ENCODE peak calls at places on chromosome 16, in eight cellular contexts. One of them, this sample, is unnamed.

GRCh38 chr16:4496305-4496704 is 20.1 kb downstream of the HMOX2 start:
- DNase-seq in hypothalamus: no peak
- DNase-seq in anterior cingulate cortex: no peak
- DNase-seq in M059J: peak
- DNase-seq in astrocyte of the hippocampus: peak
- DNase-seq in amniotic stem cell: no peak
- DNase-seq in CD8-positive, alpha-beta T cell: no peak
- DNase-seq in ascending aorta: no peak
- DNase-seq in this sample: no peak

GRCh38 chr16:24723663-24724062 is 5.8 kb upstream of the TNRC6A start:
- DNase-seq in hypothalamus: no peak
- DNase-seq in anterior cingulate cortex: no peak
- DNase-seq in M059J: peak
- DNase-seq in astrocyte of the hippocampus: no peak
- DNase-seq in amniotic stem cell: no peak
- DNase-seq in CD8-positive, alpha-beta T cell: no peak
- DNase-seq in ascending aorta: no peak
- DNase-seq in this sample: no peak

GRCh38 chr16:85928411-85928820 is 29.5 kb downstream of the IRF8 start:
- DNase-seq in hypothalamus: no peak
- DNase-seq in anterior cingulate cortex: no peak
- DNase-seq in M059J: no peak
- DNase-seq in astrocyte of the hippocampus: no peak
- DNase-seq in amniotic stem cell: no peak
- DNase-seq in CD8-positive, alpha-beta T cell: no peak
- DNase-seq in ascending aorta: peak
- DNase-seq in this sample: no peak

GRCh38 chr16:21997693-21998480 is 3.0 kb downstream of the PDZD9 start:
- DNase-seq in hypothalamus: no peak
- DNase-seq in anterior cingulate cortex: no peak
- DNase-seq in M059J: no peak
- DNase-seq in astrocyte of the hippocampus: no peak
- DNase-seq in amniotic stem cell: no peak
- DNase-seq in CD8-positive, alpha-beta T cell: no peak
- DNase-seq in ascending aorta: no peak
- DNase-seq in this sample: no peak

GRCh38 chr16:75805946-75806345 is 79.7 kb upstream of the CPHXL start:
- DNase-seq in hypothalamus: no peak
- DNase-seq in anterior cingulate cortex: no peak
- DNase-seq in M059J: no peak
- DNase-seq in astrocyte of the hippocampus: no peak
- DNase-seq in amniotic stem cell: no peak
- DNase-seq in CD8-positive, alpha-beta T cell: no peak
- DNase-seq in ascending aorta: no peak
- DNase-seq in this sample: no peak

GRCh38 chr16:11050536-11050935 is 106.2 kb downstream of the CLEC16A start:
- DNase-seq in hypothalamus: no peak
- DNase-seq in anterior cingulate cortex: no peak
- DNase-seq in M059J: no peak
- DNase-seq in astrocyte of the hippocampus: no peak
- DNase-seq in amniotic stem cell: no peak
- DNase-seq in CD8-positive, alpha-beta T cell: no peak
- DNase-seq in ascending aorta: peak
- DNase-seq in this sample: no peak

GRCh38 chr16:75496546-75496945 is 1.3 kb upstream of the CHST6 start:
- DNase-seq in hypothalamus: no peak
- DNase-seq in anterior cingulate cortex: no peak
- DNase-seq in M059J: peak
- DNase-seq in astrocyte of the hippocampus: no peak
- DNase-seq in amniotic stem cell: no peak
- DNase-seq in CD8-positive, alpha-beta T cell: no peak
- DNase-seq in ascending aorta: no peak
- DNase-seq in this sample: no peak

GRCh38 chr16:84061236-84061830 is 18.7 kb upstream of the SLC38A8 start:
- DNase-seq in hypothalamus: no peak
- DNase-seq in anterior cingulate cortex: no peak
- DNase-seq in M059J: no peak
- DNase-seq in astrocyte of the hippocampus: no peak
- DNase-seq in amniotic stem cell: no peak
- DNase-seq in CD8-positive, alpha-beta T cell: no peak
- DNase-seq in ascending aorta: no peak
- DNase-seq in this sample: no peak

GRCh38 chr16:78501744-78502143 is 402.3 kb downstream of the WWOX start:
- DNase-seq in hypothalamus: no peak
- DNase-seq in anterior cingulate cortex: no peak
- DNase-seq in M059J: no peak
- DNase-seq in astrocyte of the hippocampus: no peak
- DNase-seq in amniotic stem cell: no peak
- DNase-seq in CD8-positive, alpha-beta T cell: no peak
- DNase-seq in ascending aorta: no peak
- DNase-seq in this sample: no peak

GRCh38 chr16:86512301-86512859 is 2.1 kb downstream of the FOXF1 start:
- DNase-seq in hypothalamus: no peak
- DNase-seq in anterior cingulate cortex: no peak
- DNase-seq in M059J: no peak
- DNase-seq in astrocyte of the hippocampus: no peak
- DNase-seq in amniotic stem cell: no peak
- DNase-seq in CD8-positive, alpha-beta T cell: no peak
- DNase-seq in ascending aorta: no peak
- DNase-seq in this sample: no peak

GRCh38 chr16:57516773-57517172 is 19.6 kb downstream of the CCDC102A start:
- DNase-seq in hypothalamus: no peak
- DNase-seq in anterior cingulate cortex: no peak
- DNase-seq in M059J: no peak
- DNase-seq in astrocyte of the hippocampus: no peak
- DNase-seq in amniotic stem cell: no peak
- DNase-seq in CD8-positive, alpha-beta T cell: no peak
- DNase-seq in ascending aorta: no peak
- DNase-seq in this sample: no peak

GRCh38 chr16:79721186-79721745 is 120.7 kb upstream of the MAF start:
- DNase-seq in hypothalamus: no peak
- DNase-seq in anterior cingulate cortex: no peak
- DNase-seq in M059J: no peak
- DNase-seq in astrocyte of the hippocampus: no peak
- DNase-seq in amniotic stem cell: no peak
- DNase-seq in CD8-positive, alpha-beta T cell: no peak
- DNase-seq in ascending aorta: no peak
- DNase-seq in this sample: no peak

GRCh38 chr16:83978401-83978904 is 10.4 kb downstream of the NECAB2 start:
- DNase-seq in hypothalamus: no peak
- DNase-seq in anterior cingulate cortex: no peak
- DNase-seq in M059J: no peak
- DNase-seq in astrocyte of the hippocampus: no peak
- DNase-seq in amniotic stem cell: no peak
- DNase-seq in CD8-positive, alpha-beta T cell: no peak
- DNase-seq in ascending aorta: no peak
- DNase-seq in this sample: no peak

GRCh38 chr16:88507231-88507743 is 54.2 kb downstream of the ZFPM1 start:
- DNase-seq in hypothalamus: no peak
- DNase-seq in anterior cingulate cortex: no peak
- DNase-seq in M059J: peak
- DNase-seq in astrocyte of the hippocampus: no peak
- DNase-seq in amniotic stem cell: no peak
- DNase-seq in CD8-positive, alpha-beta T cell: no peak
- DNase-seq in ascending aorta: no peak
- DNase-seq in this sample: no peak

GRCh38 chr16:71499775-71500364 is 10.7 kb upstream of the ZNF19 start:
- DNase-seq in hypothalamus: peak
- DNase-seq in anterior cingulate cortex: no peak
- DNase-seq in M059J: peak
- DNase-seq in astrocyte of the hippocampus: peak
- DNase-seq in amniotic stem cell: no peak
- DNase-seq in CD8-positive, alpha-beta T cell: peak
- DNase-seq in ascending aorta: no peak
- DNase-seq in this sample: peak

GRCh38 chr16:57128787-57129389 is 36.5 kb downstream of the CPNE2 start:
- DNase-seq in hypothalamus: no peak
- DNase-seq in anterior cingulate cortex: no peak
- DNase-seq in M059J: no peak
- DNase-seq in astrocyte of the hippocampus: no peak
- DNase-seq in amniotic stem cell: no peak
- DNase-seq in CD8-positive, alpha-beta T cell: peak
- DNase-seq in ascending aorta: no peak
- DNase-seq in this sample: no peak

GRCh38 chr16:12347365-12347764 is 370.8 kb downstream of the SNX29 start:
- DNase-seq in hypothalamus: no peak
- DNase-seq in anterior cingulate cortex: no peak
- DNase-seq in M059J: no peak
- DNase-seq in astrocyte of the hippocampus: no peak
- DNase-seq in amniotic stem cell: no peak
- DNase-seq in CD8-positive, alpha-beta T cell: no peak
- DNase-seq in ascending aorta: no peak
- DNase-seq in this sample: no peak

GRCh38 chr16:88967800-88968588 is 9.0 kb downstream of the CBFA2T3 start:
- DNase-seq in hypothalamus: no peak
- DNase-seq in anterior cingulate cortex: no peak
- DNase-seq in M059J: no peak
- DNase-seq in astrocyte of the hippocampus: no peak
- DNase-seq in amniotic stem cell: no peak
- DNase-seq in CD8-positive, alpha-beta T cell: no peak
- DNase-seq in ascending aorta: no peak
- DNase-seq in this sample: no peak

GRCh38 chr16:23466162-23466885 is 13.3 kb upstream of the COG7 start:
- DNase-seq in hypothalamus: no peak
- DNase-seq in anterior cingulate cortex: peak
- DNase-seq in M059J: peak
- DNase-seq in astrocyte of the hippocampus: peak
- DNase-seq in amniotic stem cell: peak
- DNase-seq in CD8-positive, alpha-beta T cell: no peak
- DNase-seq in ascending aorta: no peak
- DNase-seq in this sample: no peak

GRCh38 chr16:87947356-87948118 is 3.7 kb upstream of the BANP start:
- DNase-seq in hypothalamus: no peak
- DNase-seq in anterior cingulate cortex: no peak
- DNase-seq in M059J: no peak
- DNase-seq in astrocyte of the hippocampus: no peak
- DNase-seq in amniotic stem cell: no peak
- DNase-seq in CD8-positive, alpha-beta T cell: no peak
- DNase-seq in ascending aorta: no peak
- DNase-seq in this sample: no peak

GRCh38 chr16:73565263-73565662 is 517.3 kb upstream of the ZFHX3 start:
- DNase-seq in hypothalamus: no peak
- DNase-seq in anterior cingulate cortex: no peak
- DNase-seq in M059J: peak
- DNase-seq in astrocyte of the hippocampus: no peak
- DNase-seq in amniotic stem cell: no peak
- DNase-seq in CD8-positive, alpha-beta T cell: no peak
- DNase-seq in ascending aorta: no peak
- DNase-seq in this sample: peak

GRCh38 chr16:30354423-30355143 is 525 bp downstream of the CD2BP2 start:
- DNase-seq in hypothalamus: no peak
- DNase-seq in anterior cingulate cortex: no peak
- DNase-seq in M059J: no peak
- DNase-seq in astrocyte of the hippocampus: no peak
- DNase-seq in amniotic stem cell: no peak
- DNase-seq in CD8-positive, alpha-beta T cell: no peak
- DNase-seq in ascending aorta: no peak
- DNase-seq in this sample: peak

GRCh38 chr16:88403794-88404581 is 21.2 kb downstream of the ZNF469 start:
- DNase-seq in hypothalamus: no peak
- DNase-seq in anterior cingulate cortex: no peak
- DNase-seq in M059J: no peak
- DNase-seq in astrocyte of the hippocampus: no peak
- DNase-seq in amniotic stem cell: no peak
- DNase-seq in CD8-positive, alpha-beta T cell: no peak
- DNase-seq in ascending aorta: no peak
- DNase-seq in this sample: no peak

GRCh38 chr16:31700200-31700529 is 172.5 kb downstream of the AHSP start:
- DNase-seq in hypothalamus: no peak
- DNase-seq in anterior cingulate cortex: peak
- DNase-seq in M059J: no peak
- DNase-seq in astrocyte of the hippocampus: no peak
- DNase-seq in amniotic stem cell: no peak
- DNase-seq in CD8-positive, alpha-beta T cell: no peak
- DNase-seq in ascending aorta: no peak
- DNase-seq in this sample: no peak

GRCh38 chr16:85365120-85365519 is 248.0 kb upstream of the GSE1 start:
- DNase-seq in hypothalamus: no peak
- DNase-seq in anterior cingulate cortex: no peak
- DNase-seq in M059J: no peak
- DNase-seq in astrocyte of the hippocampus: no peak
- DNase-seq in amniotic stem cell: no peak
- DNase-seq in CD8-positive, alpha-beta T cell: no peak
- DNase-seq in ascending aorta: no peak
- DNase-seq in this sample: no peak

GRCh38 chr16:8577678-8578304 is 12.5 kb downstream of the TMEM114 start:
- DNase-seq in hypothalamus: no peak
- DNase-seq in anterior cingulate cortex: no peak
- DNase-seq in M059J: no peak
- DNase-seq in astrocyte of the hippocampus: no peak
- DNase-seq in amniotic stem cell: no peak
- DNase-seq in CD8-positive, alpha-beta T cell: no peak
- DNase-seq in ascending aorta: no peak
- DNase-seq in this sample: no peak

GRCh38 chr16:16073884-16074781 is 124.7 kb downstream of the ABCC1 start:
- DNase-seq in hypothalamus: no peak
- DNase-seq in anterior cingulate cortex: no peak
- DNase-seq in M059J: peak
- DNase-seq in astrocyte of the hippocampus: peak
- DNase-seq in amniotic stem cell: peak
- DNase-seq in CD8-positive, alpha-beta T cell: no peak
- DNase-seq in ascending aorta: no peak
- DNase-seq in this sample: peak

GRCh38 chr16:78931267-78932060 is 669.1 kb downstream of the MAF start:
- DNase-seq in hypothalamus: no peak
- DNase-seq in anterior cingulate cortex: no peak
- DNase-seq in M059J: no peak
- DNase-seq in astrocyte of the hippocampus: no peak
- DNase-seq in amniotic stem cell: no peak
- DNase-seq in CD8-positive, alpha-beta T cell: no peak
- DNase-seq in ascending aorta: no peak
- DNase-seq in this sample: no peak

GRCh38 chr16:80889779-80890359 is 85.5 kb upstream of the CDYL2 start:
- DNase-seq in hypothalamus: no peak
- DNase-seq in anterior cingulate cortex: no peak
- DNase-seq in M059J: no peak
- DNase-seq in astrocyte of the hippocampus: no peak
- DNase-seq in amniotic stem cell: no peak
- DNase-seq in CD8-positive, alpha-beta T cell: no peak
- DNase-seq in ascending aorta: no peak
- DNase-seq in this sample: no peak